ENCODE peak calls at places on chromosomes 11 and 22, in ten cellular contexts. H, G, R, V, L, E, O, T, P and W are unnamed samples.

GRCh38 chr11:27848423-27848822 is 148.2 kb upstream of the BDNF start:
- DNase-seq in H (no peak), G (no peak), R (no peak), V (no peak), L (no peak), E (no peak), O (no peak), T (no peak), P (no peak), W (no peak)

GRCh38 chr22:16949561-16949960 is 58.5 kb downstream of the GAB4 start:
- DNase-seq in H (peak; percentile 7), G (no peak), R (no peak), V (no peak), L (no peak), E (no peak), O (no peak), T (no peak), P (no peak), W (no peak)

GRCh38 chr11:93936416-93936815 is 84.7 kb upstream of the HEPHL1 start:
- DNase-seq in H (no peak), G (no peak), R (no peak), V (no peak), L (no peak), E (no peak), O (no peak), T (no peak), P (no peak), W (no peak)

GRCh38 chr22:21951931-21952465 is 650 bp downstream of the PPM1F start:
- DNase-seq in H (peak; percentile 46), G (peak; percentile 56), R (peak; percentile 40), V (peak; percentile 91), L (peak; percentile 59), E (peak; percentile 56), O (peak; percentile 73), T (no peak), P (peak; percentile 53), W (peak; percentile 89)

GRCh38 chr11:2585566-2586090 is 114.2 kb downstream of the KCNQ1OT1 start:
- DNase-seq in H (no peak), G (peak; percentile 3), R (no peak), V (peak; percentile 61), L (no peak), E (no peak), O (no peak), T (peak; percentile 6), P (no peak), W (peak; percentile 82)

GRCh38 chr11:563812-564578 is 3.2 kb downstream of the RASSF7 start:
- DNase-seq in H (peak; percentile 77), G (no peak), R (no peak), V (peak; percentile 75), L (no peak), E (no peak), O (no peak), T (no peak), P (no peak), W (peak; percentile 89)

GRCh38 chr11:31974737-31975136 is 116.1 kb upstream of the RCN1 start:
- DNase-seq in H (no peak), G (no peak), R (no peak), V (no peak), L (peak; percentile 31), E (no peak), O (no peak), T (no peak), P (peak; percentile 81), W (peak; percentile 91)

GRCh38 chr11:12185914-12186313 is 75.5 kb downstream of the MICAL2 start:
- DNase-seq in H (no peak), G (no peak), R (no peak), V (no peak), L (peak; percentile 67), E (peak; percentile 90), O (peak; percentile 75), T (no peak), P (peak; percentile 87), W (peak; percentile 80)

GRCh38 chr11:123841189-123841588 is 35.0 kb upstream of the OR6M1 start:
- DNase-seq in H (no peak), G (no peak), R (no peak), V (no peak), L (peak; percentile 18), E (no peak), O (no peak), T (no peak), P (no peak), W (no peak)

GRCh38 chr11:100963375-100963774 is 166.2 kb downstream of the PGR start:
- DNase-seq in H (no peak), G (no peak), R (no peak), V (no peak), L (peak; percentile 17), E (no peak), O (no peak), T (no peak), P (peak; percentile 20), W (no peak)

GRCh38 chr11:39745401-39745800 is 1714.1 kb downstream of the LRRC4C start:
- DNase-seq in H (no peak), G (no peak), R (no peak), V (no peak), L (no peak), E (no peak), O (no peak), T (no peak), P (no peak), W (no peak)

GRCh38 chr11:8086001-8086479 is 5.0 kb downstream of the TUB start:
- DNase-seq in H (no peak), G (no peak), R (no peak), V (peak; percentile 62), L (no peak), E (no peak), O (no peak), T (no peak), P (peak; percentile 19), W (peak; percentile 74)

GRCh38 chr11:72223615-72224586 is 666 bp upstream of the INPPL1 start:
- DNase-seq in H (peak; percentile 72), G (peak; percentile 82), R (peak; percentile 83), V (peak; percentile 93), L (peak; percentile 77), E (peak; percentile 79), O (peak; percentile 83), T (peak; percentile 70), P (peak; percentile 56), W (peak; percentile 96)

GRCh38 chr11:72222106-72222891 is 2.3 kb upstream of the INPPL1 start:
- DNase-seq in H (no peak), G (no peak), R (no peak), V (peak; percentile 72), L (no peak), E (no peak), O (no peak), T (peak; percentile 7), P (no peak), W (peak; percentile 38)

GRCh38 chr11:72224587-72225410 is at the start of gene INPPL1:
- DNase-seq in H (peak; percentile 65), G (peak; percentile 59), R (peak; percentile 68), V (peak; percentile 92), L (peak; percentile 58), E (peak; percentile 45), O (peak; percentile 73), T (peak; percentile 43), P (no peak), W (peak; percentile 93)

GRCh38 chr11:72221386-72221785 is 3.2 kb upstream of the INPPL1 start:
- DNase-seq in H (no peak), G (no peak), R (no peak), V (peak; percentile 81), L (no peak), E (no peak), O (no peak), T (peak; percentile 7), P (no peak), W (no peak)

GRCh38 chr11:72222907-72223614 is 1.5 kb upstream of the INPPL1 start:
- DNase-seq in H (peak; percentile 94), G (peak; percentile 95), R (peak; percentile 96), V (peak; percentile 98), L (peak; percentile 97), E (peak; percentile 96), O (peak; percentile 98), T (peak; percentile 93), P (peak; percentile 88), W (peak; percentile 96)
- TF ChIP-seq CTCF in H (peak; percentile 65), G (peak; percentile 67), R (peak; percentile 66), V (peak; percentile 53), L (peak; percentile 33), E (peak; percentile 35), O (peak; percentile 44), T (no peak), P (peak; percentile 39), W (no peak)

DNA sequence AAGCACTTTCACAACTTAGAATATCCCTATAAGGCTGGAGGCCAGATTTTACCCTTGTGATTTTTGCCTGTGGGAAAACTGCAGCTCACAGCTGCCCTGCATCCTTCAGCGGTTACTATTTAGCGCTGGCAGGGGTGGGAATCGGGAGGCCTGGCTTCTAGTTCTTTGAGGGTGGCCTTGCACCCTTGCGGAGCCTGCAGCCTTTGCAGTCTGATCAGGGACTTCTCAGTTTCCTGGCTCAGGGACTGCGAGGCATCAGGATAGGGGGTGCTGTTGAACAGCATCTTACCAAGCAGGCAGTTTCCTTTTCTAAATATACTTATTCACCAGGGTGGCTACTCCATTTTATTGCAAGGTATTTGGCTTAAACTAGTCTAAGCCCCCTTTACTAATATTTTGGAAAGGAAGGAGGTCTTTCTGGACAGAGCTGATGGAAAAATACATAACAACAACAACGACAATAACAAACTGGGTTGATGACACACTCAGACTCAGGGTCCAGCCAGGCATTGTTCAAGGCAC is 2.9 kb upstream of the APOA1 start:
- DNase-seq in H (no peak), G (no peak), R (no peak), V (peak; percentile 52), L (peak; percentile 58), E (peak; percentile 55), O (no peak), T (no peak), P (peak; percentile 36), W (peak; percentile 92)
- TF ChIP-seq CTCF in H (no peak), G (peak; percentile 49), R (peak; percentile 21), V (no peak), L (peak; percentile 53), E (peak; percentile 47), O (peak; percentile 8), T (peak; percentile 2), P (no peak), W (peak; percentile 48)

DNA sequence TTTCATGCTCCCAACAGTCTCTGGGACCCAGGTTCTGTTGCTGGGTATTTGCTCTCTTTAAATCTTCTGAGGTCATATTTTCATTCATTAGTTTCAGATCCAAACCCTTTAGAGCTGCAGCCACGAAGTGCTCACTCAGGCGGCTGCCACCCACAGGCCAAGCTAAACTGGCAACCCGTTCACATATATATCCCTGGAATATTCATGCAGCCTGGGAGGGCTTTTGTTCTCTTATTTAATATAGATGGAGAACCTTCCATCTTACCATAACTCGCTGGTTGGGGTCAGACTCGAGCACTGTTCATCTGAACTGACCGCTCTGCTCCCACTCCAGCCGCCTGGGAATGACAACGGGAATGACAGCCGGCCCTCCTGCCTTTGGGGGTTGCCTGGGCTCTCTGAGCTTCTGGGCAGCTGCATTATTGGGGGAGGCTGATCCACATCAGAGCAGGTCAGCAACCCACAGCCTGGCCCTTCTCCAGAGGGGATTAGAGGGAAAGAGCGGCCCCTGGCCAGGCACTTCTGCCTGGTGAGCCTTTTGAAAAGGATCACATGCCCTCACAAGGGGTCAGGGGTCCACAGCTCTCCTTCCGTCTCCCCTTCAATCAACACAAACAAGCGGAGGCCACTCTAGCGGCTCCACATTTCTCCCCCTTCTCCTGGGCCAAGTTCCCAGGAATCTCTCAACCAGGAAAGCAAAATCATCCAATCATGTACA is 11.9 kb downstream of the TMEM184B start:
- DNase-seq in H (no peak), G (no peak), R (no peak), V (no peak), L (no peak), E (peak; percentile 66), O (no peak), T (no peak), P (peak; percentile 29), W (peak; percentile 86)
- TF ChIP-seq CTCF in H (no peak), G (no peak), R (no peak), V (no peak), L (peak; percentile 21), E (peak; percentile 29), O (peak; percentile 12), T (peak; percentile 24), P (peak; percentile 25), W (peak; percentile 45)

GRCh38 chr22:35399114-35399677 is 744 bp upstream of the MCM5 start:
- DNase-seq in H (no peak), G (no peak), R (no peak), V (no peak), L (no peak), E (no peak), O (no peak), T (no peak), P (no peak), W (peak; percentile 47)
- TF ChIP-seq CTCF in H (no peak), G (no peak), R (no peak), V (no peak), L (no peak), E (no peak), O (no peak), T (no peak), P (no peak), W (no peak)